ENCODE peak calls at places on chromosomes 6 and 20, in ten cellular contexts. R is ovary, G is cardiac fibroblast, D is neural progenitor cell, J is lower lobe of right lung, N is uterus, H is heart right ventricle, U is transverse colon, S is Peyer's patch, W is heart left ventricle. X is an unnamed sample.
A peak's percentile ranks its signal among the peaks of the same experiment; 100 is the strongest.

GRCh38 chr6:130046711-130047439 is 28.5 kb downstream of the L3MBTL3 start:
- DNase-seq in D (no peak), U (no peak), G (peak; percentile 35), W (no peak), N (no peak), H (no peak), R (no peak), S (no peak), J (no peak), X (no peak)

GRCh38 chr6:125198285-125199009 is 44.9 kb downstream of the TPD52L1 start:
- DNase-seq in H (no peak), W (no peak), G (no peak), R (no peak), J (no peak), N (no peak), D (no peak), U (no peak), S (no peak), X (no peak)

GRCh38 chr6:143536461-143536865 is 24.9 kb upstream of the FUCA2 start:
- DNase-seq in R (peak; percentile 17), G (peak; percentile 27), D (no peak), S (no peak), U (peak; percentile 62), J (peak; percentile 71), N (no peak), W (peak; percentile 59), H (peak; percentile 65), X (peak; percentile 88)

GRCh38 chr20:49814057-49814675 is 1.5 kb downstream of the SLC9A8 start:
- DNase-seq in R (no peak), S (no peak), J (no peak), U (no peak), D (no peak), N (no peak), G (no peak), H (no peak), W (no peak), X (no peak)

GRCh38 chr6:145732788-145733187 is 2.5 kb downstream of the EPM2A start:
- DNase-seq in D (peak; percentile 16), J (no peak), S (no peak), W (no peak), N (no peak), G (no peak), H (no peak), U (no peak), R (no peak), X (no peak)

GRCh38 chr20:3777726-3778629 is 3.3 kb downstream of the SPEF1 start:
- DNase-seq in G (peak; percentile 44), D (peak; percentile 81), W (peak; percentile 73), J (peak; percentile 84), S (peak; percentile 69), N (peak; percentile 70), H (peak; percentile 74), R (peak; percentile 76), U (peak; percentile 69), X (peak; percentile 88)

GRCh38 chr6:92460133-92460532 is 959.2 kb downstream of the EPHA7 start:
- DNase-seq in N (no peak), R (no peak), S (no peak), D (no peak), W (no peak), U (no peak), J (no peak), H (no peak), G (no peak), X (no peak)

GRCh38 chr6:34227656-34228421 is 8.8 kb upstream of the HMGA1 start:
- DNase-seq in R (no peak), D (no peak), N (no peak), H (no peak), J (no peak), U (no peak), G (no peak), W (no peak), S (no peak), X (peak; percentile 60)

DNA sequence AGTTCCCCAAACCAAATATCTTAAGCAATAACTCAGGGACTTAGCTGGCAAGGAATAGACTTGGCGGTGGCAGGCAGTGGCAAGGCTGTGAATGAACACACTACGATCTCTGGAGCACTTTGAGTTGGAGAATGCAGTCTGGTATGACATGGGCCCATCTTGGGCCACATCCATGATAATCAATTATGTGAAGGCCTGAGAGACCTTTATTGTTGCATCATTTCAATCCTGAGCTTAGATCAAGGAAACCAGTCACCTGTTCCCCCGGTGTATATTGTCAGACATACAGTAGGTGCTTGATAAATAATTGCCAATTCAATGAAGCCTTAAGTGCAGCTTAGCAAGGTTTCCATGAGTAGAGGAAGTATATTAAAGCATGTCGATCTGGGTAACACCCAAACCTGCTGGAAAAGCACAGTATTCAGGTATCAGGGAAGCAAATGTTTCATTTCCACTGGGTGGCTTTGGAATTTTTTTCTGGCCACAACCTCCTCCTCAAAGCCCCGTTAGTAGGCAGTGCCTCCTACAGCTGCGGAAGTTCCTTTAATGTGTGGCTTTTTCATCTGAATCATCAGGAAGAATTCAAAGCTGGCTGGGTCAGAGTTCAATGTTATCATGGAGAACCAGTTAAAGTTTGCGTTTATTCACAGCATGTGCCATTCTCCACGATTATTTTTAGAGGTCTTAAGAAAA is 10.2 kb downstream of the CASS4 start:
- DNase-seq in W (no peak), G (peak; percentile 76), J (no peak), S (no peak), H (no peak), R (no peak), N (no peak), D (no peak), U (no peak), X (no peak)
- TF ChIP-seq CTCF in W (no peak), G (no peak), J (no peak), S (no peak), H (no peak), R (no peak), N (no peak), D (no peak), U (no peak), X (no peak)

GRCh38 chr6:137416376-137417109 is 77.7 kb downstream of the OLIG3 start:
- DNase-seq in R (no peak), D (no peak), W (no peak), S (no peak), G (peak; percentile 93), U (no peak), J (no peak), N (no peak), H (no peak), X (no peak)

GRCh38 chr6:137415127-137415833 is 78.9 kb downstream of the OLIG3 start:
- DNase-seq in J (peak; percentile 57), R (peak; percentile 58), D (peak; percentile 82), S (peak; percentile 55), U (peak; percentile 54), N (peak; percentile 28), G (peak; percentile 76), H (peak; percentile 19), W (peak; percentile 36), X (no peak)

GRCh38 chr6:137414599-137414998 is 79.6 kb downstream of the OLIG3 start:
- DNase-seq in J (no peak), W (no peak), R (no peak), H (no peak), S (no peak), U (no peak), N (no peak), D (peak; percentile 16), G (no peak), X (no peak)

GRCh38 chr6:137417411-137417810 is 76.8 kb downstream of the OLIG3 start:
- DNase-seq in J (no peak), R (no peak), G (peak; percentile 75), D (no peak), S (no peak), W (no peak), U (no peak), H (no peak), N (no peak), X (no peak)

GRCh38 chr6:137415834-137416190 is 78.4 kb downstream of the OLIG3 start:
- DNase-seq in J (no peak), U (no peak), H (no peak), R (no peak), S (no peak), G (no peak), D (no peak), W (no peak), N (no peak), X (no peak)
- H3K4me3 ChIP-seq in J (peak overlapping the region; percentile 55), U (no peak overlapping the region), H (peak overlapping the region; percentile 40), R (no peak overlapping the region), S (no peak overlapping the region), G (no peak overlapping the region), D (no peak overlapping the region), W (no peak overlapping the region), N (peak overlapping the region; percentile 22), X (no peak overlapping the region)

GRCh38 chr6:160430203-160430602 is 82.0 kb downstream of the SLC22A3 start:
- DNase-seq in H (no peak), G (peak; percentile 8), S (no peak), R (no peak), W (peak; percentile 31), N (no peak), U (no peak), J (no peak), D (no peak), X (no peak)

GRCh38 chr6:160431791-160432404 is 83.7 kb downstream of the SLC22A3 start:
- DNase-seq in J (no peak), R (no peak), G (peak; percentile 44), H (no peak), U (no peak), N (no peak), W (no peak), D (no peak), S (no peak), X (no peak)

GRCh38 chr6:160430741-160431140 is 82.6 kb downstream of the SLC22A3 start:
- DNase-seq in U (no peak), D (no peak), S (no peak), N (peak; percentile 70), J (no peak), G (no peak), H (no peak), W (peak; percentile 28), R (peak; percentile 78), X (no peak)

GRCh38 chr6:160428818-160429744 is 80.9 kb downstream of the SLC22A3 start:
- DNase-seq in H (no peak), G (peak; percentile 53), J (no peak), S (no peak), W (peak; percentile 29), U (no peak), D (peak; percentile 6), R (no peak), N (no peak), X (no peak)

DNA sequence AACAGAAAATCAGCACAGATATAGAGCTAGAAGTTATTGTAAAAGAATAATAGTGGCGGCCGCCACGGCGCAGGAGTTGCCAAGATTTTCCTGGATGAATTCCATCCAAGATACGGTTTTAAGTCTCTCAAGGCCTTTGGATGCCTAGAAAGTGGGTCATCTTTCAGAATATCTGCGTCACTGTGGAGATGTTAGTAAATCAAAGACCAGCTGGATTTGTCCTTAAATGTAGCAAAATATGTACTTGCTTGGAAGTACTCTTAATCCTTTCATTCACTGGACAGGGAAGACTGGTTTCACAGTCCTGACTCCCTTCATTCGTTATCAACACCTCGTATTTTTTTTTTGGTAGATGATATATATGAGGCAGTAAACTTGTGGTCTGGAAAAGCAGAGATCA is 83.1 kb downstream of the SLC22A3 start:
- DNase-seq in S (no peak), D (no peak), G (peak; percentile 99), U (peak; percentile 31), N (peak; percentile 87), W (peak; percentile 54), J (no peak), H (peak; percentile 53), R (peak; percentile 90), X (no peak)
- TF ChIP-seq CTCF in S (no peak), D (no peak), G (no peak), U (no peak), N (no peak), W (no peak), J (no peak), H (no peak), R (no peak), X (no peak)

DNA sequence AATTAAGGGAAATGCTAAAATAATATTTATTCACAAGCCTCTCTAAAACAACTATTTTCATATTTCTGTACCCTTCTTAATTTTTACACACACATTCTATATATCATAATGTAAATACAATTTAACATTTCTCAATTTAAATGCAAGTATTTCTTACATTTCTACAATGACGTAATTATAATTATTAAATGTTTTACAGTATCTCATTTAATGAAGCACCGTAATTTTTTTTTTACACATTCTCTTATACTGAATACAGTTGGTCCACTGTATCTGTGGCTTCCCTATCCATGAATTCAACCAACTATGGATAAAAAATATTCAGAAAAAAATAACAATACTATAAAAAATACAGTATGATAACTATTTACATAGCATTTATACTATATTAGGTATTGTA is 85.7 kb downstream of the AHI1 start:
- DNase-seq in H (no peak), W (no peak), J (no peak), G (no peak), U (no peak), R (no peak), D (no peak), N (no peak), S (no peak), X (no peak)
- H3K4me3 ChIP-seq in H (no peak overlapping the region), W (no peak overlapping the region), J (no peak overlapping the region), G (no peak overlapping the region), U (no peak overlapping the region), R (no peak overlapping the region), D (no peak overlapping the region), N (no peak overlapping the region), S (no peak overlapping the region), X (no peak overlapping the region)